ENCODE peak calls at places on chromosomes 5 and 9, in four cellular contexts. B is GM23338, N is foreskin fibroblast, F is IMR-90. P is an unnamed sample.

GRCh38 chr5:97046270-97046982 is 96.0 kb downstream of the LIX1 start:
- DNase-seq in F (peak; percentile 25), N (peak; percentile 13), B (peak; percentile 27), P (peak; percentile 31)

GRCh38 chr9:99264070-99264469 is 42.0 kb downstream of the SEC61B start:
- DNase-seq in F (no peak), B (peak; percentile 75), N (no peak), P (no peak)

GRCh38 chr9:127778280-127779135 is at the start of gene SH2D3C:
- DNase-seq in F (no peak), N (no peak), B (no peak), P (no peak)

GRCh38 chr5:158992104-158992740 is 107.5 kb downstream of the EBF1 start:
- DNase-seq in N (peak; percentile 76), F (no peak), B (no peak), P (peak; percentile 28)

GRCh38 chr9:84140535-84141101 is 160.0 kb downstream of the RMI1 start:
- DNase-seq in B (peak; percentile 76), N (no peak), F (peak; percentile 18), P (no peak)

GRCh38 chr5:36369092-36369737 is 67.5 kb upstream of the RANBP3L start:
- DNase-seq in B (no peak), N (peak; percentile 45), F (peak; percentile 8), P (peak; percentile 83)

GRCh38 chr5:132059043-132059695 is 1.3 kb upstream of the IL3 start:
- DNase-seq in F (no peak), N (no peak), B (no peak), P (no peak)

GRCh38 chr5:112636288-112636731 is 101.4 kb upstream of the APC start:
- DNase-seq in B (no peak), N (no peak), F (no peak), P (peak; percentile 39)

GRCh38 chr9:75483636-75484035 is 395.3 kb downstream of the OSTF1 start:
- DNase-seq in B (no peak), N (no peak), F (no peak), P (no peak)

GRCh38 chr5:148966348-148966747 is 96.5 kb downstream of the SH3TC2 start:
- DNase-seq in F (no peak), B (no peak), N (no peak), P (peak; percentile 67)

DNA sequence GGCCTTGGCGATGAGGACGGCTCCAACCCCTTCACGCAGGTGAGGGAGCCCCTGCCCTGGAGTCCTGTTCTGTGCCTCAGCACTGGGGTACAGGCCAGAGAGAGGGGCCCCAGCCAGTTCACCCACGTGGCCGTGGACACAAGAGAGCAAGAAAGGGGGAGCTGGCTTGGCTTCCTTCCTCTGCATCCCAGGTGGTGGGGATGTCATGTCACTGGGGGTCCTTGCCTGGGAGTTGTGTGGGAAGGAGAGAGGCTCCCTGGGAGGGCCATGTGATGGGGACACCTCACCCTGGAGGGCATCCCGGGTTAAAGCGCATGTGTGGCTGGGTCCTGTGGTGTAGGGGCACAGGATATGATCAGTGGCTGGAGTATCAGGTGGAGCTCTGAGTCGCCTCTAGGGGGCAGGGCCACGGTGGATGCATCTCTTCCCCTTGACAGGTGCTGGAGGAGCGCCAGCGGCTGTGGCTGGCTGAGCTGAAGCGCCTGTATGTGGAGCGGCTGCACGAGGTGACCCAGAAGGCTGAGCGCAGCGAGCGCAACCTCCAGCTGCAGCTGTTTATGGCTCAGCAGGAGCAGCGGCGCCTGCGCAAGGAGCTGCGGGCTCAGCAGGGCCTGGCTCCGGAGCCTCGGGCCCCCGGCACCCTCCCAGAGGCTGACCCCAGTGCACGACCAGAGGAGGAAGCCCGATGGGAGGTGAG is 7.5 kb downstream of the N4BP3 start:
- DNase-seq in N (peak; percentile 26), B (peak; percentile 87), F (peak; percentile 76), P (peak; percentile 91)
- TF ChIP-seq CTCF in N (peak; percentile 37), B (peak; percentile 64), F (peak; percentile 40), P (peak; percentile 78)

GRCh38 chr5:10610058-10610457 is 46.2 kb downstream of the ANKRD33B start:
- DNase-seq in F (no peak), B (no peak), N (no peak), P (no peak)

GRCh38 chr5:10604975-10605374 is 41.1 kb downstream of the ANKRD33B start:
- DNase-seq in N (no peak), B (no peak), F (no peak), P (no peak)

GRCh38 chr5:10611290-10611689 is 47.4 kb downstream of the ANKRD33B start:
- DNase-seq in N (no peak), B (no peak), F (peak; percentile 73), P (no peak)

GRCh38 chr5:10607666-10608442 is 44.0 kb downstream of the ANKRD33B start:
- DNase-seq in F (peak; percentile 72), N (peak; percentile 75), B (peak; percentile 50), P (no peak)

GRCh38 chr5:10607023-10607665 is 43.3 kb downstream of the ANKRD33B start:
- DNase-seq in N (no peak), F (peak; percentile 83), B (peak; percentile 75), P (no peak)
- H3K4me3 ChIP-seq in N (no peak overlapping the region), F (no peak overlapping the region), B (no peak overlapping the region), P (no peak overlapping the region)

DNA sequence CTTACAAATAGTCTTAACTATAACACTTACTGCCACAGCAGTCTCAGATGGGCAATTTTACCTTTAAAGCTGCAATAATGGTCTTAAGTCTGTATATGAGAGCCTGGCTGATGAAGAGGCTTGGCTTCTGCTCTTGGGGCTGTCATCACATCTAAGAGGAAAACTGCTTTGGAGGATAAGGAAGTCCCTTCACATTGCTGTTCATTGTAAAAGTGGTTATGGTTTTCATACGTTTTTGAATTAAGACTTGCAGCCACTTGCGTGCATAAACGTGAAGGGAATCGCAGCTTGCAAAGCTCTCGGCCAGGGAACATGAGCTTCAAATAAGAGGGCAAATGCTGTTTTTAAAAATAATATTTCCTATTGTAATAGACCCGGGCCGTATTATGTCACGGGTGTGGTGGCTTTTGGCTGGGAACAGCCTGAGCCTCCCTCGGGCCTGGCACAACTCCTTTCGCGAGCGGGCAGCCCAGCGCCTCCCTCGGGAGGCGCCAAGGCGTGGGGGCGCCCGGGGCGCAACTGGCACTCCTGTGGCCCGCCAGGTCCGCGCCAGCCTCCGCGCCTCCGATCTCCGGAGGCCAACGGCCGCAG is 587 bp upstream of the ARHGEF28 start:
- DNase-seq in B (no peak), N (peak; percentile 31), F (peak; percentile 10), P (no peak)
- TF ChIP-seq CTCF in B (no peak), N (no peak), F (no peak), P (no peak)

DNA sequence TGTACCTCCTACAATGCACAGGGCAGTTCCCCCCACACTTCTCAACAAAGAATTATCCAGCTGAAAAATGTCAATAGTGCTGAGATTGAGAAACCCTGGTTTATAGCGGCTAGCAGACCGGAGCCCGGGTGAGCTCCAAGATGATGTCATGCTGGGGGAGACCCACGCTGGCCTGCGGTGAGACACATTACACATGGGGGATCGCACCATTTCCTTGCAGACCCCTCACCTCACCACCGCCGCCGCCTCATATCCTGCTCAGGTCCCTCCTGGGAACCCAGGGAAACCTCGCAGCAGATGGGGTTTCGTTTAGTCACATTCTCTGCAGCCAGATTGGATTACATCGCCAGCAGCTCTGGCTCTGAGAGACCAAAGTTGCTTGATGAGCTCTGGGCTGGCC is 14.7 kb upstream of the TNC start:
- DNase-seq in F (peak; percentile 89), B (peak; percentile 28), N (no peak), P (no peak)
- H3K4me3 ChIP-seq in F (peak overlapping the region; percentile 2), B (no peak overlapping the region), N (no peak overlapping the region), P (no peak overlapping the region)

GRCh38 chr9:130156672-130157071 is 15.5 kb upstream of the NCS1 start:
- DNase-seq in F (no peak), N (no peak), B (no peak), P (no peak)
- TF ChIP-seq CTCF in F (no peak), N (no peak), B (no peak), P (peak; percentile 15)

GRCh38 chr5:181207214-181207959 is 2.4 kb upstream of the TRIM7 start:
- DNase-seq in F (peak; percentile 93), B (peak; percentile 88), N (peak; percentile 84), P (no peak)

GRCh38 chr5:181205735-181206401 is 872 bp upstream of the TRIM7 start:
- DNase-seq in N (no peak), F (peak; percentile 21), B (no peak), P (no peak)

GRCh38 chr5:181204561-181205401 is at the start of gene TRIM7:
- DNase-seq in N (peak; percentile 50), B (peak; percentile 60), F (peak; percentile 20), P (no peak)

GRCh38 chr5:181205402-181205734 is 372 bp upstream of the TRIM7 start:
- DNase-seq in F (no peak), N (no peak), B (no peak), P (no peak)

DNA sequence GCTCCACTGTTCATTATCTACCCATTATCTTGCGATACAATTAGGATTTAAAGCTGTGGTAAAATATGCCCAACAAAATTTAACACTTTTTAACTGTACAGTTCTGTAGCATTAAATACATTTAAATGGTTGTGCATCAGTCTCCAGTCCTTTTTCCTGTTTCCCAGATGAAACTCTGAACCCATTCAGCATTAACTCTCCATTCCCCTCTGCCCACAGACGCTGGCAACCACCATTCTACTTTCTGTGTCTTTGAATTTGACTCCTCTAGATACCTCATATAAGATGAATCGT is 2.9 kb upstream of the TRIM7 start:
- DNase-seq in F (no peak), N (no peak), B (no peak), P (no peak)
- H3K4me3 ChIP-seq in F (no peak overlapping the region), N (peak overlapping the region; percentile 59), B (no peak overlapping the region), P (peak overlapping the region; percentile 57)

GRCh38 chr9:137331929-137332328 is 29.9 kb upstream of the NRARP start:
- DNase-seq in B (no peak), F (no peak), N (no peak), P (no peak)
- TF ChIP-seq CTCF in B (no peak), F (no peak), N (no peak), P (no peak)

GRCh38 chr5:42498000-42498399 is 74.8 kb downstream of the GHR start:
- DNase-seq in F (no peak), N (no peak), B (no peak), P (no peak)
- H3K4me3 ChIP-seq in F (no peak overlapping the region), N (no peak overlapping the region), B (no peak overlapping the region), P (no peak overlapping the region)